ENCODE peak calls at places on chromosomes 7 and 10, in six cellular contexts. Y, P, K, H, V and S are unnamed samples.

GRCh38 chr7:22589641-22590141 is 89.7 kb upstream of the STEAP1B start:
- DNase-seq in Y (peak), P (no peak), K (no peak), H (peak), V (no peak), S (peak)

GRCh38 chr7:76358053-76358477 is 726 bp downstream of the YWHAG start:
- DNase-seq in Y (peak), P (peak), K (peak), H (no peak), V (peak), S (peak)

GRCh38 chr7:79452032-79452494 is 1.4 kb downstream of the MAGI2 start:
- DNase-seq in Y (peak), P (no peak), K (peak), H (peak), V (peak), S (peak)

GRCh38 chr7:95004618-95005282 is 97.4 kb downstream of the PPP1R9A start:
- DNase-seq in Y (no peak), P (no peak), K (no peak), H (no peak), V (no peak), S (no peak)

GRCh38 chr7:99623091-99623693 is 6.4 kb downstream of the ZSCAN25 start:
- DNase-seq in Y (no peak), P (no peak), K (peak), H (no peak), V (no peak), S (no peak)

GRCh38 chr10:129031233-129032150 is 435.5 kb upstream of the MGMT start:
- DNase-seq in Y (peak), P (no peak), K (peak), H (peak), V (no peak), S (peak)

GRCh38 chr7:116258734-116259133 is 48.4 kb downstream of the TES start:
- DNase-seq in Y (no peak), P (no peak), K (peak), H (peak), V (no peak), S (peak)

GRCh38 chr7:38211940-38212339 is 33.9 kb downstream of the STARD3NL start:
- DNase-seq in Y (no peak), P (no peak), K (no peak), H (peak), V (no peak), S (no peak)

GRCh38 chr7:38796636-38797501 is 112.1 kb downstream of the VPS41 start:
- DNase-seq in Y (peak), P (no peak), K (peak), H (peak), V (no peak), S (peak)

GRCh38 chr10:125455855-125456254 is 227.1 kb downstream of the TEX36 start:
- DNase-seq in Y (no peak), P (no peak), K (no peak), H (no peak), V (no peak), S (no peak)

GRCh38 chr7:55571534-55572377 is 546 bp downstream of the VOPP1 start:
- DNase-seq in Y (peak), P (peak), K (peak), H (peak), V (peak), S (peak)

GRCh38 chr10:124992462-124993344 is 50.8 kb downstream of the ZRANB1 start:
- DNase-seq in Y (peak), P (no peak), K (peak), H (peak), V (peak), S (peak)

GRCh38 chr10:117653170-117653515 is 110.6 kb downstream of the EMX2 start:
- DNase-seq in Y (no peak), P (no peak), K (peak), H (peak), V (no peak), S (no peak)

GRCh38 chr10:5299950-5300349 is 64.8 kb upstream of the UCN3 start:
- DNase-seq in Y (no peak), P (no peak), K (no peak), H (no peak), V (no peak), S (no peak)

GRCh38 chr7:84675633-84676034 is 481.0 kb upstream of the SEMA3A start:
- DNase-seq in Y (no peak), P (no peak), K (no peak), H (no peak), V (no peak), S (no peak)

GRCh38 chr10:76632158-76633051 is 1005.2 kb downstream of the KCNMA1 start:
- DNase-seq in Y (no peak), P (no peak), K (no peak), H (peak), V (no peak), S (peak)

GRCh38 chr10:33195608-33196376 is 138.7 kb downstream of the NRP1 start:
- DNase-seq in Y (no peak), P (no peak), K (no peak), H (peak), V (no peak), S (no peak)

GRCh38 chr7:141333459-141333858 is 217.8 kb upstream of the AGK start:
- DNase-seq in Y (no peak), P (no peak), K (no peak), H (no peak), V (no peak), S (no peak)

GRCh38 chr7:76155938-76156337 is 45.8 kb upstream of the SRRM3 start:
- DNase-seq in Y (peak), P (no peak), K (no peak), H (peak), V (no peak), S (peak)

GRCh38 chr7:107643938-107644703 is 16.5 kb upstream of the SLC26A4 start:
- DNase-seq in Y (no peak), P (no peak), K (no peak), H (peak), V (no peak), S (no peak)

GRCh38 chr10:92773776-92774175 is 74.5 kb upstream of the EXOC6 start:
- DNase-seq in Y (no peak), P (no peak), K (no peak), H (peak), V (no peak), S (no peak)

GRCh38 chr10:51760864-51761263 is 61.5 kb upstream of the CSTF2T start:
- DNase-seq in Y (no peak), P (no peak), K (no peak), H (no peak), V (no peak), S (no peak)

GRCh38 chr7:44673771-44674170 is 67.3 kb downstream of the OGDH start:
- DNase-seq in Y (no peak), P (no peak), K (no peak), H (no peak), V (no peak), S (no peak)

GRCh38 chr10:97774811-97775294 is 3.1 kb upstream of the SFRP5 start:
- DNase-seq in Y (no peak), P (no peak), K (no peak), H (no peak), V (no peak), S (peak)

GRCh38 chr7:26944959-26945358 is 80.6 kb upstream of the SKAP2 start:
- DNase-seq in Y (no peak), P (no peak), K (no peak), H (no peak), V (no peak), S (no peak)

GRCh38 chr10:31004611-31005193 is 27.0 kb downstream of the ZNF438 start:
- DNase-seq in Y (no peak), P (no peak), K (no peak), H (peak), V (no peak), S (no peak)

GRCh38 chr10:78199759-78200158 is 166.1 kb downstream of the RPS24 start:
- DNase-seq in Y (no peak), P (no peak), K (no peak), H (no peak), V (no peak), S (peak)

GRCh38 chr7:142739927-142740492 is 9.3 kb upstream of the PRSS1 start:
- DNase-seq in Y (no peak), P (no peak), K (peak), H (peak), V (no peak), S (no peak)

GRCh38 chr10:109393425-109393824 is 529.9 kb downstream of the XPNPEP1 start:
- DNase-seq in Y (no peak), P (no peak), K (no peak), H (no peak), V (no peak), S (no peak)

GRCh38 chr10:28253174-28253783 is 49.6 kb downstream of the MPP7 start:
- DNase-seq in Y (no peak), P (no peak), K (no peak), H (no peak), V (no peak), S (no peak)

GRCh38 chr10:21437770-21438382 is 87.6 kb downstream of the SKIDA1 start:
- DNase-seq in Y (no peak), P (no peak), K (no peak), H (no peak), V (no peak), S (no peak)